ENCODE peak calls at places on chromosomes 13 and 19, in seven cellular contexts. I is ovary; W is adrenal gland; X is foreskin keratinocyte; Q is NCI-H2081; O is HuH-7; P is Jurkat, Clone E6-1. A is an unnamed sample.

GRCh38 chr13:39297664-39298171 is 259.5 kb downstream of the NHLRC3 start:
- DNase-seq in P (no peak), Q (no peak), X (no peak), O (no peak), I (no peak), W (no peak), A (no peak)

GRCh38 chr19:15934332-15935078 is at the start of gene CYP4F11:
- DNase-seq in Q (no peak), P (no peak), W (peak; percentile 94), X (peak; percentile 40), O (no peak), I (no peak), A (no peak)

GRCh38 chr19:41364546-41365391 is 820 bp upstream of the B9D2 start:
- DNase-seq in O (no peak), Q (no peak), X (no peak), W (peak; percentile 45), P (no peak), I (no peak), A (no peak)

GRCh38 chr13:60591348-60591747 is 194.3 kb downstream of the TDRD3 start:
- DNase-seq in X (peak; percentile 37), O (no peak), P (peak; percentile 47), W (no peak), Q (no peak), I (no peak), A (no peak)

GRCh38 chr13:23509781-23510543 is 60.2 kb upstream of the TNFRSF19 start:
- DNase-seq in Q (no peak), X (peak; percentile 66), P (no peak), I (no peak), W (no peak), O (no peak), A (no peak)

GRCh38 chr13:44013666-44014291 is 134.1 kb downstream of the LACC1 start:
- DNase-seq in Q (no peak), W (no peak), P (no peak), O (no peak), I (no peak), X (no peak), A (no peak)

GRCh38 chr19:38975861-38976271 is 324 bp upstream of the FBXO17 start:
- DNase-seq in O (peak; percentile 56), X (no peak), P (no peak), I (no peak), W (no peak), Q (no peak), A (no peak)

GRCh38 chr13:87999791-88000190 is 328.6 kb downstream of the SLITRK5 start:
- DNase-seq in X (no peak), P (peak; percentile 1), O (no peak), Q (no peak), I (no peak), W (no peak), A (no peak)

GRCh38 chr19:21571316-21571715 is 65.9 kb downstream of the ZNF429 start:
- DNase-seq in W (no peak), X (no peak), O (no peak), Q (no peak), I (no peak), P (no peak), A (no peak)

GRCh38 chr19:31054430-31054829 is 294.8 kb downstream of the TSHZ3 start:
- DNase-seq in W (peak; percentile 27), Q (no peak), O (no peak), P (peak; percentile 36), X (peak; percentile 12), I (no peak), A (no peak)

GRCh38 chr19:49799798-49800376 is 13.2 kb downstream of the FUZ start:
- DNase-seq in P (no peak), O (peak; percentile 54), W (no peak), X (no peak), Q (no peak), I (no peak), A (no peak)

GRCh38 chr19:42816901-42817300 is 51.4 kb upstream of the PSG8 start:
- DNase-seq in O (no peak), X (no peak), Q (no peak), I (no peak), P (no peak), W (no peak), A (no peak)

GRCh38 chr19:35740108-35740422 is 2.2 kb downstream of the IGFLR1 start:
- DNase-seq in O (no peak), P (no peak), W (no peak), Q (no peak), X (no peak), I (no peak), A (no peak)

GRCh38 chr13:46609726-46610125 is 56.8 kb downstream of the LRCH1 start:
- DNase-seq in X (no peak), O (no peak), W (no peak), I (no peak), Q (peak; percentile 73), P (no peak), A (no peak)

GRCh38 chr13:28423010-28423409 is 71.9 kb downstream of the FLT1 start:
- DNase-seq in W (peak; percentile 56), Q (no peak), I (no peak), P (peak; percentile 68), X (no peak), O (no peak), A (peak; percentile 64)

GRCh38 chr13:25840261-25840660 is 211.6 kb downstream of the SHISA2 start:
- DNase-seq in W (no peak), Q (no peak), P (no peak), X (no peak), O (no peak), I (no peak), A (no peak)

GRCh38 chr19:5655412-5655811 is 24.9 kb downstream of the MICOS13 start:
- DNase-seq in X (no peak), Q (no peak), P (no peak), O (no peak), W (no peak), I (no peak), A (no peak)

GRCh38 chr13:43876366-43876765 is 3.2 kb downstream of the CCDC122 start:
- DNase-seq in P (no peak), Q (no peak), W (no peak), I (no peak), X (no peak), O (no peak), A (no peak)

GRCh38 chr19:51784109-51784785 is 10.7 kb upstream of the FPR3 start:
- DNase-seq in I (no peak), P (no peak), O (no peak), W (no peak), X (no peak), Q (no peak), A (no peak)

GRCh38 chr13:110302986-110303385 is 4.0 kb downstream of the COL4A1 start:
- DNase-seq in I (no peak), P (no peak), Q (no peak), W (no peak), X (no peak), O (no peak), A (peak; percentile 29)

GRCh38 chr19:750640-751423 is at the start of gene MISP:
- DNase-seq in I (no peak), O (no peak), W (no peak), Q (peak; percentile 87), P (no peak), X (peak; percentile 52), A (no peak)

A was measured in sigmoid colon.